ENCODE peak calls at places on chromosomes 13 and 19, in six cellular contexts. One of them, this sample, is unnamed.

GRCh38 chr13:41985788-41986508 is 25.0 kb upstream of the VWA8 start:
- DNase-seq in astrocyte: no peak
- DNase-seq in PC-3: peak; percentile 13
- DNase-seq in CD8-positive, alpha-beta memory T cell: no peak
- DNase-seq in cardiac muscle cell: no peak
- DNase-seq in fibroblast of lung: peak; percentile 36
- DNase-seq in this sample: peak; percentile 42

GRCh38 chr13:111951982-111952565 is 114.9 kb upstream of the SOX1 start:
- DNase-seq in fibroblast of lung: no peak
- DNase-seq in cardiac muscle cell: no peak
- DNase-seq in astrocyte: no peak
- DNase-seq in PC-3: no peak
- DNase-seq in CD8-positive, alpha-beta memory T cell: no peak
- DNase-seq in this sample: no peak

GRCh38 chr13:41960195-41960699 is 662 bp downstream of the VWA8 start:
- DNase-seq in cardiac muscle cell: peak; percentile 41
- DNase-seq in CD8-positive, alpha-beta memory T cell: no peak
- DNase-seq in astrocyte: peak; percentile 14
- DNase-seq in fibroblast of lung: peak; percentile 38
- DNase-seq in PC-3: peak; percentile 9
- DNase-seq in this sample: no peak

GRCh38 chr19:23779645-23780044 is 21.0 kb upstream of the ZNF681 start:
- DNase-seq in cardiac muscle cell: no peak
- DNase-seq in fibroblast of lung: no peak
- DNase-seq in PC-3: no peak
- DNase-seq in astrocyte: no peak
- DNase-seq in CD8-positive, alpha-beta memory T cell: no peak
- DNase-seq in this sample: no peak

GRCh38 chr13:74325106-74325505 is 190.9 kb upstream of the KLF12 start:
- DNase-seq in astrocyte: peak; percentile 77
- DNase-seq in fibroblast of lung: peak; percentile 84
- DNase-seq in cardiac muscle cell: peak; percentile 88
- DNase-seq in PC-3: peak; percentile 90
- DNase-seq in CD8-positive, alpha-beta memory T cell: no peak
- DNase-seq in this sample: peak; percentile 81

GRCh38 chr19:43354305-43354627 is 780 bp downstream of the CD177 start:
- DNase-seq in PC-3: no peak
- DNase-seq in fibroblast of lung: no peak
- DNase-seq in astrocyte: no peak
- DNase-seq in CD8-positive, alpha-beta memory T cell: no peak
- DNase-seq in cardiac muscle cell: no peak
- DNase-seq in this sample: no peak

GRCh38 chr13:20518652-20519051 is 7.0 kb downstream of the CRYL1 start:
- DNase-seq in PC-3: no peak
- DNase-seq in astrocyte: no peak
- DNase-seq in cardiac muscle cell: peak; percentile 19
- DNase-seq in fibroblast of lung: no peak
- DNase-seq in CD8-positive, alpha-beta memory T cell: no peak
- DNase-seq in this sample: no peak

GRCh38 chr13:36736119-36736726 is 62.4 kb downstream of the SERTM1 start:
- DNase-seq in CD8-positive, alpha-beta memory T cell: no peak
- DNase-seq in cardiac muscle cell: peak; percentile 80
- DNase-seq in astrocyte: peak; percentile 37
- DNase-seq in fibroblast of lung: peak; percentile 55
- DNase-seq in PC-3: peak; percentile 48
- DNase-seq in this sample: peak; percentile 83

GRCh38 chr13:69565334-69565733 is 542.3 kb upstream of the ATXN8OS start:
- DNase-seq in cardiac muscle cell: peak; percentile 0
- DNase-seq in astrocyte: peak; percentile 67
- DNase-seq in PC-3: peak; percentile 55
- DNase-seq in CD8-positive, alpha-beta memory T cell: no peak
- DNase-seq in fibroblast of lung: peak; percentile 79
- DNase-seq in this sample: peak; percentile 67

GRCh38 chr19:24054044-24054935 is 32.7 kb upstream of the ZNF254 start:
- DNase-seq in astrocyte: peak; percentile 88
- DNase-seq in PC-3: peak; percentile 98
- DNase-seq in fibroblast of lung: peak; percentile 90
- DNase-seq in CD8-positive, alpha-beta memory T cell: no peak
- DNase-seq in cardiac muscle cell: peak; percentile 31
- DNase-seq in this sample: no peak

GRCh38 chr13:110702591-110703526 is 3.1 kb downstream of the CARS2 start:
- DNase-seq in PC-3: no peak
- DNase-seq in fibroblast of lung: peak; percentile 54
- DNase-seq in astrocyte: peak; percentile 31
- DNase-seq in cardiac muscle cell: peak; percentile 18
- DNase-seq in CD8-positive, alpha-beta memory T cell: no peak
- DNase-seq in this sample: no peak
- H3K4me1 ChIP-seq in PC-3: peaks cover 22% of the 10 kb centered on the region
- H3K4me1 ChIP-seq in fibroblast of lung: peaks cover 25% of the 10 kb centered on the region
- H3K4me1 ChIP-seq in astrocyte: peaks cover 30% of the 10 kb centered on the region
- H3K4me1 ChIP-seq in cardiac muscle cell: peaks cover 8% of the 10 kb centered on the region
- H3K4me1 ChIP-seq in CD8-positive, alpha-beta memory T cell: peaks cover 25% of the 10 kb centered on the region
- H3K4me1 ChIP-seq in this sample: no peaks in the 10 kb centered on the region

DNA sequence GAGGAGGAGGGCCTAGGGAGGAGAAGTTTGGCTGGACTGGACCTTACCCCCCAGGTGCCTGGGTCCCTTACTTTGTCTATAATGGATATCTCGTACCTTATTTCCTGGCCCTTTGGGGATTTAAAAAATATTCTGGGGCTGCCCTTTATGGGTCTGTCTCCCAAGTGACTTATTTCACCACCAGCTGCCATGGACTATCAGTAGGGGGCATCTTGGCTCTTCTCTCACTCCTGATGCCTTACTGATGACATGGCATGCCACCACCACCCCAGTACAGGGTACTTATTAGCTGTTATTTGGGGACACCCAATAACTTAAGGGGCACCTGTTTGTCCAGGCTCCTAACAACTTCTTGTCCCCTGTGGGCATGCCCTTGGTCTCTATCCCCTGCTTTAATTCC is 38.0 kb downstream of the NFIX start:
- DNase-seq in fibroblast of lung: no peak
- DNase-seq in cardiac muscle cell: no peak
- DNase-seq in astrocyte: no peak
- DNase-seq in CD8-positive, alpha-beta memory T cell: no peak
- DNase-seq in PC-3: peak; percentile 32
- DNase-seq in this sample: no peak
- H3K27me3 ChIP-seq in fibroblast of lung: no peaks in the 10 kb centered on the region
- H3K27me3 ChIP-seq in cardiac muscle cell: peaks cover 100% of the 10 kb centered on the region
- H3K27me3 ChIP-seq in astrocyte: no peaks in the 10 kb centered on the region
- H3K27me3 ChIP-seq in CD8-positive, alpha-beta memory T cell: no peaks in the 10 kb centered on the region
- H3K27me3 ChIP-seq in PC-3: no peaks in the 10 kb centered on the region
- H3K27me3 ChIP-seq in this sample: no peaks in the 10 kb centered on the region

GRCh38 chr13:30802501-30802900 is 67.2 kb downstream of the ALOX5AP start:
- DNase-seq in fibroblast of lung: no peak
- DNase-seq in PC-3: no peak
- DNase-seq in cardiac muscle cell: no peak
- DNase-seq in astrocyte: no peak
- DNase-seq in CD8-positive, alpha-beta memory T cell: no peak
- DNase-seq in this sample: no peak
- H3K4me1 ChIP-seq in fibroblast of lung: peaks cover 3% of the 10 kb centered on the region
- H3K4me1 ChIP-seq in PC-3: no peaks in the 10 kb centered on the region
- H3K4me1 ChIP-seq in cardiac muscle cell: peaks cover 14% of the 10 kb centered on the region
- H3K4me1 ChIP-seq in astrocyte: peaks cover 41% of the 10 kb centered on the region
- H3K4me1 ChIP-seq in CD8-positive, alpha-beta memory T cell: peaks cover 8% of the 10 kb centered on the region
- H3K4me1 ChIP-seq in this sample: peaks cover 47% of the 10 kb centered on the region

GRCh38 chr13:18949970-18950369 is 231.7 kb downstream of the TUBA3C start:
- DNase-seq in CD8-positive, alpha-beta memory T cell: no peak
- DNase-seq in astrocyte: no peak
- DNase-seq in fibroblast of lung: no peak
- DNase-seq in cardiac muscle cell: no peak
- DNase-seq in PC-3: no peak
- DNase-seq in this sample: no peak
- H3K27me3 ChIP-seq in CD8-positive, alpha-beta memory T cell: no peaks in the 10 kb centered on the region
- H3K27me3 ChIP-seq in astrocyte: no peaks in the 10 kb centered on the region
- H3K27me3 ChIP-seq in fibroblast of lung: no peaks in the 10 kb centered on the region
- H3K27me3 ChIP-seq in cardiac muscle cell: no peaks in the 10 kb centered on the region
- H3K27me3 ChIP-seq in PC-3: peaks cover 3% of the 10 kb centered on the region
- H3K27me3 ChIP-seq in this sample: no peaks in the 10 kb centered on the region

This sample was measured in SJCRH30.